ENCODE peak calls at places on chromosomes 3 and 15, in six cellular contexts. K, O, H, R, B and Z are unnamed samples.

GRCh38 chr15:77856718-77857346 is 220.7 kb downstream of the TBC1D2B start:
- DNase-seq in K (no peak), H (peak), R (peak), B (peak), O (no peak), Z (no peak)

GRCh38 chr15:69729167-69729748 is 276.6 kb downstream of the RPLP1 start:
- DNase-seq in K (peak), R (peak), B (no peak), H (peak), O (no peak), Z (peak)

GRCh38 chr3:45907769-45908705 is 21.7 kb downstream of the CCR9 start:
- DNase-seq in B (no peak), K (no peak), R (no peak), O (no peak), H (peak), Z (peak)

GRCh38 chr3:155753038-155753647 is 8.3 kb upstream of the PLCH1 start:
- DNase-seq in O (no peak), H (no peak), K (peak), B (no peak), R (no peak), Z (peak)

GRCh38 chr3:105842943-105843342 is 25.9 kb downstream of the CBLB start:
- DNase-seq in H (no peak), O (no peak), R (no peak), B (no peak), K (no peak), Z (no peak)

GRCh38 chr3:157033001-157033400 is 126.9 kb downstream of the CCNL1 start:
- DNase-seq in B (no peak), H (no peak), K (no peak), O (no peak), R (no peak), Z (no peak)

GRCh38 chr3:49785565-49786356 is 581 bp downstream of the IP6K1 start:
- DNase-seq in H (no peak), R (no peak), K (peak), B (peak), O (peak), Z (peak)

GRCh38 chr3:146974001-146974400 is 368.9 kb upstream of the PLSCR5 start:
- DNase-seq in K (no peak), O (no peak), B (no peak), H (no peak), R (no peak), Z (no peak)

GRCh38 chr15:40754574-40754882 is 526 bp downstream of the RMDN3 start:
- DNase-seq in O (no peak), H (peak), B (no peak), R (no peak), K (no peak), Z (peak)

GRCh38 chr15:29074045-29074444 is 188.3 kb downstream of the APBA2 start:
- DNase-seq in R (no peak), O (no peak), H (no peak), B (no peak), K (no peak), Z (no peak)

GRCh38 chr15:92943581-92943980 is 43.5 kb downstream of the CHD2 start:
- DNase-seq in H (no peak), R (no peak), K (no peak), O (no peak), B (no peak), Z (no peak)

GRCh38 chr15:48940508-48940907 is 23.2 kb downstream of the SHC4 start:
- DNase-seq in B (no peak), R (no peak), O (no peak), H (no peak), K (no peak), Z (peak)

GRCh38 chr15:45441686-45442085 is 63.3 kb upstream of the GATM start:
- DNase-seq in R (peak), H (no peak), K (no peak), B (no peak), O (no peak), Z (no peak)

GRCh38 chr3:2770451-2770850 is 339.7 kb downstream of the IL5RA start:
- DNase-seq in K (no peak), R (no peak), O (no peak), B (no peak), H (peak), Z (no peak)
- H3K27ac ChIP-seq in K (no peak), R (no peak), O (no peak), B (no peak), H (peak), Z (no peak)

GRCh38 chr3:12837295-12837986 is 3.9 kb downstream of the RPL32 start:
- DNase-seq in K (no peak), O (no peak), R (no peak), H (no peak), B (no peak), Z (no peak)
- H3K4me3 ChIP-seq in K (no peak), O (no peak), R (no peak), H (peak), B (no peak), Z (peak)

DNA sequence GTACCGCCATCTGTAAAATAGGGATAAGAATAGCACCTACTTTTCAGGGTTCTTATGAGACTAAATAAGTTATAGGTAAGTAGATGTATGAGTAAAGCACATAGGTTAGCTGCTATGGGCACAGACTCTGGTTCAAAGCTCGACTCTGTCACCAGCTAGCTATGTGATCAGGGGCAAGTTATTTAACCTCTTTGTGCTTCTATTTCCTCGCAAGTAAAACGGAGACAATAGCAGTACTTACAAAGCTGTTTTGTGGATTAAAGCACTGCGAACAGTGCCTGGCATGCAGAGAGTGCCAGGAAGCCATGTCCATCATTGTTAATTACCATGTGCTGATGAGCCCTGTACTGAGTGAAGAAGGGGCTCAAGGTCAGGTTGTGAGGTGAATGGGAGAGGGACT is 1.9 kb downstream of the LAMP3 start:
- DNase-seq in H (no peak), R (no peak), B (no peak), K (no peak), O (no peak), Z (no peak)
- H3K27ac ChIP-seq in H (no peak), R (peak), B (no peak), K (no peak), O (no peak), Z (no peak)

GRCh38 chr3:129560269-129560787 is 17.4 kb downstream of the H1-8 start:
- DNase-seq in O (no peak), H (no peak), K (no peak), R (no peak), B (no peak), Z (peak)

GRCh38 chr3:129560931-129561594 is 18.1 kb downstream of the H1-8 start:
- DNase-seq in B (peak), R (peak), O (no peak), H (no peak), K (no peak), Z (peak)

GRCh38 chr3:129558076-129558771 is 15.2 kb downstream of the H1-8 start:
- DNase-seq in K (no peak), R (no peak), H (no peak), B (no peak), O (no peak), Z (peak)

GRCh38 chr3:129558772-129559564 is 16.0 kb downstream of the H1-8 start:
- DNase-seq in O (no peak), K (peak), B (no peak), H (no peak), R (no peak), Z (peak)

GRCh38 chr3:129559565-129560079 is 16.6 kb downstream of the H1-8 start:
- DNase-seq in R (no peak), K (no peak), B (no peak), O (no peak), H (no peak), Z (no peak)
- H3K4me3 ChIP-seq in R (no peak), K (no peak), B (no peak), O (no peak), H (no peak), Z (peak)

GRCh38 chr3:27385504-27385903 is 16.3 kb upstream of the NEK10 start:
- DNase-seq in R (no peak), O (no peak), H (no peak), K (no peak), B (no peak), Z (no peak)

GRCh38 chr3:27392950-27393679 is 23.9 kb upstream of the NEK10 start:
- DNase-seq in H (no peak), R (no peak), B (no peak), O (no peak), K (no peak), Z (no peak)

GRCh38 chr3:27391796-27392195 is 22.6 kb upstream of the NEK10 start:
- DNase-seq in K (no peak), O (no peak), R (no peak), B (no peak), H (no peak), Z (peak)

GRCh38 chr3:27387625-27388024 is 18.4 kb upstream of the NEK10 start:
- DNase-seq in H (no peak), B (peak), K (no peak), O (no peak), R (no peak), Z (no peak)
- H3K27ac ChIP-seq in H (no peak), B (peak), K (no peak), O (no peak), R (no peak), Z (no peak)

GRCh38 chr15:74595271-74595670 is 20.4 kb upstream of the CLK3 start:
- DNase-seq in O (no peak), K (no peak), H (no peak), B (no peak), R (no peak), Z (no peak)

GRCh38 chr15:74598126-74598842 is 17.4 kb upstream of the CLK3 start:
- DNase-seq in R (peak), B (peak), H (peak), K (peak), O (peak), Z (peak)

GRCh38 chr15:74594455-74594854 is 21.2 kb upstream of the CLK3 start:
- DNase-seq in H (no peak), K (no peak), O (no peak), R (no peak), B (no peak), Z (no peak)

GRCh38 chr15:74603026-74603788 is 12.4 kb upstream of the CLK3 start:
- DNase-seq in O (peak), R (no peak), K (no peak), B (no peak), H (no peak), Z (no peak)

DNA sequence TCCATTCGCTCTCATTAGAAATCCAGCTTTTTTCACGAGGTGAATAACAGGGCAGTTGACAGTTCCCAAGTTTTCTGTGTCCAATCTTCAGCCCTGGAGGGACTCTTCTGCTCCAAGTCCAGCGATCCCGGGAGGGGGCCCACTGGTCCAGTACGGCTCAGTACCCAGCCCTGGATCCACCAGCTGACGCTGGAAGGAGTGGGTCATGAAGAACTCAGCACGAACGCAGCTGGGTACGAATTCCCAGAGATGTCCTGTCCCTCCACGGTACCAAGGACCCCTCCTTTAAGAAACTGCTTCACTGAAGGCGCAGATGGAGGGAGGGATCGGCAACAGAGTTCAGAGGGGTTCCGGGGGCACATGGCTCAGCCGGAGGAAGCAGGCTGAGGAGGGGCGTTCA is 16.5 kb upstream of the CLK3 start:
- DNase-seq in K (no peak), O (no peak), R (no peak), B (no peak), H (no peak), Z (no peak)
- H3K4me3 ChIP-seq in K (peak), O (peak), R (peak), B (peak), H (no peak), Z (peak)

DNA sequence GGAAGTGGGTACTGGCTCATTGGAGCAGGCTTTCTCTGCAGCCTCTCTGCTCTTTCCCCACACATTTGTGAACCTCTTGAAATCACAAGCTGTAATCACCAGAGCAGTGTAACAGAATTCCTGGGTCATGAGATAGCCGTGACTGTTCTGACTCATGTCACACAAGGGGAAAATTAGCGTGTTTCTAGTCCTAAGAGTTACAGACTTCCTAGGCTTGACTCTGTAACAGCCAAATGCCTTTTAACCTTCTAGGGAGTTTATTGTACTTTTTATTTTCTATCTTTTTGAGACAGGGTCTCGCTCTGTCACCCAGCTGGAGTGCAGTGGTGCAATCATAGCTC is 54.7 kb upstream of the TRAK1 start:
- DNase-seq in H (no peak), K (no peak), R (no peak), O (no peak), B (peak), Z (peak)
- H3K27ac ChIP-seq in H (peak), K (no peak), R (peak), O (peak), B (peak), Z (peak)